ENCODE peak calls at places on chromosomes 6 and 20, in seven cellular contexts. A is left ventricle myocardium inferior; H is IMR-90; Q is CD8-positive, alpha-beta T cell; X is WERI-Rb-1; Z is esophagus squamous epithelium; U is RWPE1. J is an unnamed sample.
A peak's percentile ranks its signal among the peaks of the same experiment; 100 is the strongest.

GRCh38 chr6:32885698-32886286 is 31.8 kb downstream of the PSMB9 start:
- DNase-seq in A (no peak), H (peak; percentile 81), Q (no peak), X (no peak), Z (no peak), U (peak; percentile 57), J (no peak)

GRCh38 chr20:43415661-43416430 is 41.9 kb upstream of the SRSF6 start:
- DNase-seq in A (no peak), H (no peak), Q (no peak), X (no peak), Z (no peak), U (no peak), J (no peak)

GRCh38 chr6:158518196-158519127 is 41.4 kb upstream of the TMEM181 start:
- DNase-seq in A (peak; percentile 30), H (peak; percentile 69), Q (no peak), X (peak; percentile 52), Z (no peak), U (peak; percentile 86), J (peak; percentile 72)

GRCh38 chr20:63690898-63691710 is 5.3 kb upstream of the TNFRSF6B start:
- DNase-seq in A (no peak), H (no peak), Q (no peak), X (no peak), Z (no peak), U (no peak), J (peak; percentile 44)

GRCh38 chr20:62606551-62607201 is 35.6 kb upstream of the SLCO4A1 start:
- DNase-seq in A (peak; percentile 78), H (no peak), Q (no peak), X (no peak), Z (no peak), U (no peak), J (peak; percentile 88)

GRCh38 chr6:40075051-40075445 is 140.8 kb upstream of the MOCS1 start:
- DNase-seq in A (no peak), H (no peak), Q (no peak), X (no peak), Z (no peak), U (no peak), J (no peak)

GRCh38 chr20:58706150-58706892 is 13.7 kb downstream of the NPEPL1 start:
- DNase-seq in A (no peak), H (no peak), Q (no peak), X (no peak), Z (no peak), U (no peak), J (peak; percentile 3)

GRCh38 chr6:140182819-140183218 is 808.4 kb upstream of the CITED2 start:
- DNase-seq in A (no peak), H (no peak), Q (no peak), X (no peak), Z (no peak), U (no peak), J (no peak)

GRCh38 chr6:156102129-156102528 is 646.5 kb upstream of the NOX3 start:
- DNase-seq in A (no peak), H (peak; percentile 23), Q (no peak), X (no peak), Z (no peak), U (no peak), J (no peak)

GRCh38 chr6:29487660-29488059 is at the start of gene MAS1L:
- DNase-seq in A (no peak), H (no peak), Q (no peak), X (no peak), Z (no peak), U (no peak), J (no peak)

GRCh38 chr20:59324441-59324840 is 24.0 kb downstream of the EDN3 start:
- DNase-seq in A (no peak), H (no peak), Q (no peak), X (no peak), Z (no peak), U (no peak), J (peak; percentile 48)

GRCh38 chr6:166955121-166955864 is 1.1 kb downstream of the RNASET2 start:
- DNase-seq in A (peak; percentile 42), H (no peak), Q (no peak), X (no peak), Z (peak; percentile 37), U (no peak), J (peak; percentile 36)

GRCh38 chr20:24672886-24673677 is 203.7 kb downstream of the SYNDIG1 start:
- DNase-seq in A (no peak), H (peak; percentile 97), Q (no peak), X (no peak), Z (no peak), U (peak; percentile 90), J (no peak)

GRCh38 chr20:50346372-50347347 is 156.0 kb downstream of the CEBPB start:
- DNase-seq in A (peak; percentile 92), H (peak; percentile 92), Q (no peak), X (no peak), Z (no peak), U (peak; percentile 55), J (peak; percentile 76)

GRCh38 chr6:154319231-154319858 is 37.3 kb downstream of the IPCEF1 start:
- DNase-seq in A (no peak), H (peak; percentile 88), Q (no peak), X (no peak), Z (no peak), U (no peak), J (peak; percentile 27)

GRCh38 chr6:19880066-19880465 is 42.9 kb downstream of the ID4 start:
- DNase-seq in A (no peak), H (no peak), Q (no peak), X (no peak), Z (no peak), U (no peak), J (no peak)

GRCh38 chr20:573414-574296 is 30.1 kb upstream of the CSNK2A1 start:
- DNase-seq in A (no peak), H (no peak), Q (no peak), X (no peak), Z (no peak), U (no peak), J (no peak)

GRCh38 chr6:10398439-10399218 is 16.2 kb downstream of the TFAP2A start:
- DNase-seq in A (no peak), H (no peak), Q (no peak), X (no peak), Z (no peak), U (no peak), J (no peak)

GRCh38 chr6:39389372-39389767 is 66.9 kb upstream of the KCNK16 start:
- DNase-seq in A (no peak), H (no peak), Q (no peak), X (peak; percentile 54), Z (no peak), U (no peak), J (peak; percentile 18)

GRCh38 chr20:47524385-47524784 is 22.7 kb downstream of the NCOA3 start:
- DNase-seq in A (no peak), H (no peak), Q (no peak), X (no peak), Z (no peak), U (no peak), J (no peak)

GRCh38 chr6:84392292-84392691 is 164.8 kb upstream of the CEP162 start:
- DNase-seq in A (no peak), H (no peak), Q (no peak), X (no peak), Z (no peak), U (no peak), J (no peak)

GRCh38 chr6:138386897-138387296 is 9.2 kb downstream of the SMIM28 start:
- DNase-seq in A (no peak), H (no peak), Q (no peak), X (no peak), Z (no peak), U (no peak), J (no peak)

GRCh38 chr6:138378463-138378862 is 758 bp downstream of the SMIM28 start:
- DNase-seq in A (no peak), H (no peak), Q (no peak), X (no peak), Z (no peak), U (no peak), J (peak; percentile 20)

GRCh38 chr6:138377844-138378243 is at the start of gene SMIM28:
- DNase-seq in A (no peak), H (no peak), Q (no peak), X (no peak), Z (no peak), U (no peak), J (peak; percentile 47)

GRCh38 chr6:138383776-138384175 is 6.1 kb downstream of the SMIM28 start:
- DNase-seq in A (no peak), H (no peak), Q (no peak), X (no peak), Z (no peak), U (no peak), J (peak; percentile 58)

DNA sequence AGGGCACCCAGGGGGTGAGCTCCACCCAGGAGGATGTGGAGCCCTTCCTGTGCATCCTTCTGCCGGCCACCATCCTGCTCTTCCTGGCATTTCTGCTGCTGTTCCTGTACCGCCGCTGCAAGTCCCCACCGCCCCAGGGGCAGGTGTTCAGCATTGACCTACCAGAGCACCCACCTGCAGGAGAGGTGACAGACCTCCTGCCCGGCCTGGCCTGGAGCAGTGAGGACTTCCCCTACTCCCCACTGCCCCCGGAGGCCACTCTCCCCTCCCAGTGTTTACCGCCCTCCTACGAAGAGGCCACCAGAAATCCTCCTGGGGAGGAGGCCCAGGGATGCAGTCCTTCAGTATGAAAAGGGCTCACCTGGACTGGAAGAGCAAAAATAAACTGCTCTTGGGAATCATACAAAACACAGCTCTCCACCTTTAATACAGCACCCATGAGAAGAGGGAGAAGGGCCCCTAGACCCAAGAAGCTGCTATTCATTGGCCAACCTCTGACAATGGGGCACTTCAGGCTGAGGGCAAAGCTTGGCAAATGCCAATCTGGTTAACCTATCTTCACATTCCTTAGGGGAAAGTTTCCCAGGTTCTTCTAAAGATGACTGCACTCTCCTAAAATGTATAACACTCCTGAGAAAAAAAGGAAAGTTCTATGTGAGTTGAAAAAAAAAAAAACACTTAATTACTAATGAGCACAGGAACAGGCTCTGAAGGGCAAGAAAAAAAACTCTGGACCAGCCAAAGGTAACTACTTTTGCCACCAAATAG is 5.0 kb downstream of the SMIM28 start:
- DNase-seq in A (no peak), H (no peak), Q (no peak), X (no peak), Z (no peak), U (no peak), J (no peak)
- H3K27ac ChIP-seq in A (no peak overlapping the region), H (no peak overlapping the region), Q (no peak overlapping the region), X (no peak overlapping the region), Z (no peak overlapping the region), U (no peak overlapping the region), J (no peak overlapping the region)

GRCh38 chr6:315921-316752 is 23.9 kb downstream of the DUSP22 start:
- DNase-seq in A (no peak), H (no peak), Q (no peak), X (no peak), Z (no peak), U (no peak), J (no peak)
- H3K27ac ChIP-seq in A (no peak overlapping the region), H (no peak overlapping the region), Q (no peak overlapping the region), X (no peak overlapping the region), Z (no peak overlapping the region), U (no peak overlapping the region), J (no peak overlapping the region)

GRCh38 chr6:122141246-122141645 is 258.2 kb upstream of the HSF2 start:
- DNase-seq in A (no peak), H (no peak), Q (no peak), X (no peak), Z (no peak), U (no peak), J (no peak)
- H3K27ac ChIP-seq in A (no peak overlapping the region), H (no peak overlapping the region), Q (no peak overlapping the region), X (no peak overlapping the region), Z (no peak overlapping the region), U (no peak overlapping the region), J (no peak overlapping the region)

DNA sequence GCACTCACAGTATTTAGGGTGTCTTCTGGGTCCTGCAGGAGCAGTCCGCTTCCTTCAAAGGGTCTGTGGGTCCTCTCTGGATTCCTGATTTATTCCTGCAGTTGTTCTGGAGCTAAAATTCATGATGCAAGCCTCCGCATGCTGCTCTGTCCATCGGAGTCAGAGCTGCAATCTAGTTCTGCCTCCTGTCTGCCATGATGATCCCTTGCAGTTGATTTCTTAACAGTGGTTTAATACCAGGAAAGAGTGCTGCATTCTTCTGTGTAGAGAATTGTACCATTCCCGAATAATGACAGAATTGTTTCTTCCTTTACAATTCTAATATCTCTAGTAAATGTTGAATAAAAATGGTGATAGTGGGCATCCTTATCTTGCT is 72.0 kb upstream of the B3GAT2 start:
- DNase-seq in A (no peak), H (no peak), Q (no peak), X (no peak), Z (no peak), U (no peak), J (no peak)
- H3K27ac ChIP-seq in A (no peak overlapping the region), H (no peak overlapping the region), Q (no peak overlapping the region), X (no peak overlapping the region), Z (no peak overlapping the region), U (no peak overlapping the region), J (no peak overlapping the region)